ENCODE peak calls at places on chromosomes 6 and 20, in nine cellular contexts. One of them, this sample, is unnamed.

GRCh38 chr20:40948352-40949267 is 80.0 kb upstream of the TOP1 start:
- DNase-seq in HCT116: no peak
- DNase-seq in breast epithelium: no peak
- DNase-seq in HepG2: no peak
- DNase-seq in GM12878: no peak
- DNase-seq in suprapubic skin: no peak
- DNase-seq in SK-N-SH: no peak
- DNase-seq in transverse colon: no peak
- DNase-seq in endothelial cell of umbilical vein: no peak
- DNase-seq in this sample: no peak

GRCh38 chr6:44076366-44077200 is 50.7 kb downstream of the MRPL14 start:
- DNase-seq in HCT116: no peak
- DNase-seq in breast epithelium: no peak
- DNase-seq in HepG2: no peak
- DNase-seq in GM12878: no peak
- DNase-seq in suprapubic skin: no peak
- DNase-seq in SK-N-SH: peak; percentile 91
- DNase-seq in transverse colon: peak; percentile 56
- DNase-seq in endothelial cell of umbilical vein: no peak
- DNase-seq in this sample: no peak

GRCh38 chr6:167703781-167704180 is 122.9 kb upstream of the AFDN start:
- DNase-seq in HCT116: no peak
- DNase-seq in breast epithelium: no peak
- DNase-seq in HepG2: no peak
- DNase-seq in GM12878: no peak
- DNase-seq in suprapubic skin: peak; percentile 73
- DNase-seq in SK-N-SH: no peak
- DNase-seq in transverse colon: no peak
- DNase-seq in endothelial cell of umbilical vein: no peak
- DNase-seq in this sample: peak; percentile 67

GRCh38 chr6:128491643-128492206 is 28.7 kb downstream of the PTPRK start:
- DNase-seq in HCT116: no peak
- DNase-seq in breast epithelium: peak; percentile 35
- DNase-seq in HepG2: no peak
- DNase-seq in GM12878: no peak
- DNase-seq in suprapubic skin: no peak
- DNase-seq in SK-N-SH: no peak
- DNase-seq in transverse colon: no peak
- DNase-seq in endothelial cell of umbilical vein: peak; percentile 79
- DNase-seq in this sample: no peak

GRCh38 chr20:24289737-24290481 is 179.5 kb upstream of the SYNDIG1 start:
- DNase-seq in HCT116: no peak
- DNase-seq in breast epithelium: no peak
- DNase-seq in HepG2: no peak
- DNase-seq in GM12878: no peak
- DNase-seq in suprapubic skin: no peak
- DNase-seq in SK-N-SH: no peak
- DNase-seq in transverse colon: no peak
- DNase-seq in endothelial cell of umbilical vein: no peak
- DNase-seq in this sample: no peak

GRCh38 chr20:10501377-10501776 is 66.3 kb downstream of the SLX4IP start:
- DNase-seq in HCT116: no peak
- DNase-seq in breast epithelium: peak; percentile 89
- DNase-seq in HepG2: no peak
- DNase-seq in GM12878: no peak
- DNase-seq in suprapubic skin: no peak
- DNase-seq in SK-N-SH: no peak
- DNase-seq in transverse colon: no peak
- DNase-seq in endothelial cell of umbilical vein: no peak
- DNase-seq in this sample: no peak

GRCh38 chr6:119285908-119286625 is 63.5 kb downstream of the MAN1A1 start:
- DNase-seq in HCT116: no peak
- DNase-seq in breast epithelium: no peak
- DNase-seq in HepG2: no peak
- DNase-seq in GM12878: no peak
- DNase-seq in suprapubic skin: no peak
- DNase-seq in SK-N-SH: no peak
- DNase-seq in transverse colon: no peak
- DNase-seq in endothelial cell of umbilical vein: no peak
- DNase-seq in this sample: no peak

GRCh38 chr6:126093108-126093507 is 106.8 kb downstream of the TRMT11 start:
- DNase-seq in HCT116: no peak
- DNase-seq in breast epithelium: no peak
- DNase-seq in HepG2: no peak
- DNase-seq in GM12878: no peak
- DNase-seq in suprapubic skin: no peak
- DNase-seq in SK-N-SH: no peak
- DNase-seq in transverse colon: no peak
- DNase-seq in endothelial cell of umbilical vein: no peak
- DNase-seq in this sample: no peak

GRCh38 chr6:142897659-142898058 is 47.3 kb downstream of the HIVEP2 start:
- DNase-seq in HCT116: no peak
- DNase-seq in breast epithelium: no peak
- DNase-seq in HepG2: no peak
- DNase-seq in GM12878: no peak
- DNase-seq in suprapubic skin: no peak
- DNase-seq in SK-N-SH: no peak
- DNase-seq in transverse colon: no peak
- DNase-seq in endothelial cell of umbilical vein: no peak
- DNase-seq in this sample: no peak

GRCh38 chr6:142901616-142902015 is 43.4 kb downstream of the HIVEP2 start:
- DNase-seq in HCT116: no peak
- DNase-seq in breast epithelium: no peak
- DNase-seq in HepG2: no peak
- DNase-seq in GM12878: no peak
- DNase-seq in suprapubic skin: no peak
- DNase-seq in SK-N-SH: no peak
- DNase-seq in transverse colon: no peak
- DNase-seq in endothelial cell of umbilical vein: no peak
- DNase-seq in this sample: no peak

GRCh38 chr6:142896732-142897131 is 48.2 kb downstream of the HIVEP2 start:
- DNase-seq in HCT116: no peak
- DNase-seq in breast epithelium: no peak
- DNase-seq in HepG2: no peak
- DNase-seq in GM12878: no peak
- DNase-seq in suprapubic skin: no peak
- DNase-seq in SK-N-SH: no peak
- DNase-seq in transverse colon: no peak
- DNase-seq in endothelial cell of umbilical vein: no peak
- DNase-seq in this sample: no peak

GRCh38 chr6:142900467-142900961 is 44.5 kb downstream of the HIVEP2 start:
- DNase-seq in HCT116: no peak
- DNase-seq in breast epithelium: no peak
- DNase-seq in HepG2: no peak
- DNase-seq in GM12878: no peak
- DNase-seq in suprapubic skin: no peak
- DNase-seq in SK-N-SH: no peak
- DNase-seq in transverse colon: no peak
- DNase-seq in endothelial cell of umbilical vein: no peak
- DNase-seq in this sample: no peak

DNA sequence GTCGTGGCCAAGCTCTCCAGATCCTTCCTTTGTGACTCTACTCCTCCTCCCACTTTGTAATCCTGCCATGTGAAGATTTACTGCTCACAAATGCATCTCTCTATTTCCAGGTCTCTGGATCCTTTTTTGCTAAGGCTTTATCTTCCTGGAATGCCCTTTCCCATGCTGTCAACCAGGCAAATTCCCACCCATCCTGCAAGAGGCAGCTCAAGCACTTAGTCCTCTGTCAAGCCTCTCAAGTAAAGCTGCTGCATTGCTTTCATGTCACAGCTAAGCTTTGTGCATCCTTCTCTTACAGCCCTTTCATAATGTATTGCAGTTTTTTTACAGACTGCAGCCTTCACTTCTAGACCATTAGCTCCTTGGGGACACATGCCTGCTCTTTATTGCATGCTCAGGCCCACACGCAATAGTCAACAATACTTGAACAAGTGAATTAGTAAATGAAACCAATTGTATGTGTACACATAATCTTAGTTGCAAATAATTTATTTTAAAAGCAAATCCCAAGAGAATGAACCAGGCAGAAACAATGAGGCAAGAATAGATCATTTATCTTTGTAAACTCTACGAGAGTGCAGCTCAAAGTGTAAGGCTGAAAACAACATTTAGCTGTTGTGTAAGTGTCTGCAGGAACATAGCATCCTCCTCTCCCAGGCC is 45.7 kb downstream of the HIVEP2 start:
- DNase-seq in HCT116: no peak
- DNase-seq in breast epithelium: no peak
- DNase-seq in HepG2: no peak
- DNase-seq in GM12878: no peak
- DNase-seq in suprapubic skin: no peak
- DNase-seq in SK-N-SH: no peak
- DNase-seq in transverse colon: no peak
- DNase-seq in endothelial cell of umbilical vein: no peak
- DNase-seq in this sample: no peak
- H3K4me1 ChIP-seq in HCT116: peaks cover 21% of the 10 kb centered on the region
- H3K4me1 ChIP-seq in breast epithelium: no peaks in the 10 kb centered on the region
- H3K4me1 ChIP-seq in HepG2: peaks cover 16% of the 10 kb centered on the region
- H3K4me1 ChIP-seq in GM12878: peaks cover 16% of the 10 kb centered on the region
- H3K4me1 ChIP-seq in suprapubic skin: peaks cover 7% of the 10 kb centered on the region
- H3K4me1 ChIP-seq in SK-N-SH: no peaks in the 10 kb centered on the region
- H3K4me1 ChIP-seq in transverse colon: no peaks in the 10 kb centered on the region
- H3K4me1 ChIP-seq in endothelial cell of umbilical vein: peaks cover 10% of the 10 kb centered on the region
- H3K4me1 ChIP-seq in this sample: peaks cover 35% of the 10 kb centered on the region

GRCh38 chr20:38446441-38447209 is 11.5 kb upstream of the SNHG17 start:
- DNase-seq in HCT116: peak; percentile 89
- DNase-seq in breast epithelium: peak; percentile 75
- DNase-seq in HepG2: peak; percentile 90
- DNase-seq in GM12878: peak; percentile 56
- DNase-seq in suprapubic skin: peak; percentile 93
- DNase-seq in SK-N-SH: peak; percentile 94
- DNase-seq in transverse colon: peak; percentile 96
- DNase-seq in endothelial cell of umbilical vein: peak; percentile 88
- DNase-seq in this sample: peak; percentile 98

GRCh38 chr20:38445901-38446425 is 10.8 kb upstream of the SNHG17 start:
- DNase-seq in HCT116: no peak
- DNase-seq in breast epithelium: no peak
- DNase-seq in HepG2: no peak
- DNase-seq in GM12878: no peak
- DNase-seq in suprapubic skin: no peak
- DNase-seq in SK-N-SH: no peak
- DNase-seq in transverse colon: no peak
- DNase-seq in endothelial cell of umbilical vein: no peak
- DNase-seq in this sample: no peak

GRCh38 chr20:38449046-38449445 is 13.9 kb upstream of the SNHG17 start:
- DNase-seq in HCT116: no peak
- DNase-seq in breast epithelium: no peak
- DNase-seq in HepG2: no peak
- DNase-seq in GM12878: no peak
- DNase-seq in suprapubic skin: no peak
- DNase-seq in SK-N-SH: no peak
- DNase-seq in transverse colon: no peak
- DNase-seq in endothelial cell of umbilical vein: no peak
- DNase-seq in this sample: no peak

GRCh38 chr20:38447251-38447661 is 12.1 kb upstream of the SNHG17 start:
- DNase-seq in HCT116: no peak
- DNase-seq in breast epithelium: no peak
- DNase-seq in HepG2: no peak
- DNase-seq in GM12878: no peak
- DNase-seq in suprapubic skin: no peak
- DNase-seq in SK-N-SH: peak; percentile 56
- DNase-seq in transverse colon: peak; percentile 9
- DNase-seq in endothelial cell of umbilical vein: no peak
- DNase-seq in this sample: peak; percentile 81

GRCh38 chr20:38447931-38448675 is 13.0 kb upstream of the SNHG17 start:
- DNase-seq in HCT116: no peak
- DNase-seq in breast epithelium: no peak
- DNase-seq in HepG2: peak; percentile 79
- DNase-seq in GM12878: no peak
- DNase-seq in suprapubic skin: no peak
- DNase-seq in SK-N-SH: no peak
- DNase-seq in transverse colon: no peak
- DNase-seq in endothelial cell of umbilical vein: no peak
- DNase-seq in this sample: peak; percentile 59
- TF ChIP-seq POLR2AphosphoS5 in HCT116: no peak
- TF ChIP-seq POLR2AphosphoS5 in breast epithelium: no peak
- TF ChIP-seq POLR2AphosphoS5 in HepG2: no peak
- TF ChIP-seq POLR2AphosphoS5 in GM12878: peak; percentile 30
- TF ChIP-seq POLR2AphosphoS5 in suprapubic skin: no peak
- TF ChIP-seq POLR2AphosphoS5 in SK-N-SH: no peak
- TF ChIP-seq POLR2AphosphoS5 in transverse colon: no peak
- TF ChIP-seq POLR2AphosphoS5 in endothelial cell of umbilical vein: no peak
- TF ChIP-seq POLR2AphosphoS5 in this sample: no peak

DNA sequence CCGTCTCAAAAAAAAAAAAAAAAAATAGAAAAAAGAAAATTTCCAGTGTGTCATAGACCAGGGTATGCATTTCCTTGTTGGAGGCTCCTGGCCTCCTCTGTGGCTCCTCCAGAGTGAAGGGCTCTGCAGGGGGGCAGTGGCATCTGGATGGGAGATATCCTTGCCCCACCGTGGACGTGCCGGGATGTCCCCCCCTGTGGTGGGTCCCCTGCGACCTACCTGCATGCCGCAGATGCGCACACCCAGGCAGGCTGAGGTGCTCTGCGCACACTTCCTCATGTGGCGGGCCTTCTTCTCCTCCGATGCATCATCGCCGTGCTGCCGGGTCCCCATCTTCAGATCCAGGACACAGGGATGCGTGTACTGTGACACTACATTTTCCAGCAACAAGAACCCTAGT is 13.7 kb upstream of the UQCC2 start:
- DNase-seq in HCT116: no peak
- DNase-seq in breast epithelium: no peak
- DNase-seq in HepG2: no peak
- DNase-seq in GM12878: no peak
- DNase-seq in suprapubic skin: no peak
- DNase-seq in SK-N-SH: no peak
- DNase-seq in transverse colon: no peak
- DNase-seq in endothelial cell of umbilical vein: no peak
- DNase-seq in this sample: no peak
- H3K4me1 ChIP-seq in HCT116: no peaks in the 10 kb centered on the region
- H3K4me1 ChIP-seq in breast epithelium: no peaks in the 10 kb centered on the region
- H3K4me1 ChIP-seq in HepG2: no peaks in the 10 kb centered on the region
- H3K4me1 ChIP-seq in GM12878: peaks cover 11% of the 10 kb centered on the region
- H3K4me1 ChIP-seq in suprapubic skin: no peaks in the 10 kb centered on the region
- H3K4me1 ChIP-seq in SK-N-SH: no peaks in the 10 kb centered on the region
- H3K4me1 ChIP-seq in transverse colon: no peaks in the 10 kb centered on the region
- H3K4me1 ChIP-seq in endothelial cell of umbilical vein: no peaks in the 10 kb centered on the region
- H3K4me1 ChIP-seq in this sample: peaks cover 10% of the 10 kb centered on the region

GRCh38 chr20:62354031-62354808 is 12.9 kb downstream of the LAMA5 start:
- DNase-seq in HCT116: no peak
- DNase-seq in breast epithelium: no peak
- DNase-seq in HepG2: no peak
- DNase-seq in GM12878: no peak
- DNase-seq in suprapubic skin: no peak
- DNase-seq in SK-N-SH: peak; percentile 59
- DNase-seq in transverse colon: no peak
- DNase-seq in endothelial cell of umbilical vein: no peak
- DNase-seq in this sample: no peak

GRCh38 chr20:62350629-62351422 is 16.3 kb downstream of the LAMA5 start:
- DNase-seq in HCT116: no peak
- DNase-seq in breast epithelium: no peak
- DNase-seq in HepG2: no peak
- DNase-seq in GM12878: no peak
- DNase-seq in suprapubic skin: no peak
- DNase-seq in SK-N-SH: no peak
- DNase-seq in transverse colon: no peak
- DNase-seq in endothelial cell of umbilical vein: no peak
- DNase-seq in this sample: no peak

GRCh38 chr20:62351469-62352401 is 15.4 kb downstream of the LAMA5 start:
- DNase-seq in HCT116: no peak
- DNase-seq in breast epithelium: no peak
- DNase-seq in HepG2: no peak
- DNase-seq in GM12878: no peak
- DNase-seq in suprapubic skin: no peak
- DNase-seq in SK-N-SH: no peak
- DNase-seq in transverse colon: no peak
- DNase-seq in endothelial cell of umbilical vein: no peak
- DNase-seq in this sample: no peak

GRCh38 chr20:62353289-62354030 is 13.7 kb downstream of the LAMA5 start:
- DNase-seq in HCT116: no peak
- DNase-seq in breast epithelium: no peak
- DNase-seq in HepG2: peak; percentile 56
- DNase-seq in GM12878: no peak
- DNase-seq in suprapubic skin: no peak
- DNase-seq in SK-N-SH: no peak
- DNase-seq in transverse colon: no peak
- DNase-seq in endothelial cell of umbilical vein: no peak
- DNase-seq in this sample: no peak

GRCh38 chr20:62352402-62353288 is 14.5 kb downstream of the LAMA5 start:
- DNase-seq in HCT116: no peak
- DNase-seq in breast epithelium: peak; percentile 92
- DNase-seq in HepG2: no peak
- DNase-seq in GM12878: no peak
- DNase-seq in suprapubic skin: no peak
- DNase-seq in SK-N-SH: peak; percentile 92
- DNase-seq in transverse colon: no peak
- DNase-seq in endothelial cell of umbilical vein: no peak
- DNase-seq in this sample: no peak
- TF ChIP-seq POLR2AphosphoS5 in HCT116: no peak
- TF ChIP-seq POLR2AphosphoS5 in breast epithelium: peak; percentile 45
- TF ChIP-seq POLR2AphosphoS5 in HepG2: no peak
- TF ChIP-seq POLR2AphosphoS5 in GM12878: no peak
- TF ChIP-seq POLR2AphosphoS5 in suprapubic skin: no peak
- TF ChIP-seq POLR2AphosphoS5 in SK-N-SH: no peak
- TF ChIP-seq POLR2AphosphoS5 in transverse colon: peak; percentile 42
- TF ChIP-seq POLR2AphosphoS5 in endothelial cell of umbilical vein: no peak
- TF ChIP-seq POLR2AphosphoS5 in this sample: no peak